ENCODE peak calls at places on chromosomes 7 and 10, in seven cellular contexts. T is AML-193, A is HEK293T, V is mucosa of descending colon, U is C1 segment of cervical spinal cord, H is upper lobe of right lung, N is HT1080. M is an unnamed sample.
A peak's percentile ranks its signal among the peaks of the same experiment; 100 is the strongest.

GRCh38 chr7:47405921-47406765 is 175.8 kb downstream of the TNS3 start:
- DNase-seq in T (no peak), A (no peak), V (peak; percentile 78), U (peak; percentile 3), H (peak; percentile 94), N (no peak), M (no peak)

GRCh38 chr10:119222531-119222930 is 15.2 kb downstream of the GRK5 start:
- DNase-seq in T (no peak), A (no peak), V (no peak), U (no peak), H (no peak), N (no peak), M (no peak)

GRCh38 chr10:92024700-92025099 is 101.1 kb downstream of the BTAF1 start:
- DNase-seq in T (no peak), A (no peak), V (no peak), U (no peak), H (no peak), N (no peak), M (no peak)

GRCh38 chr7:70553364-70553763 is 578.6 kb upstream of the GALNT17 start:
- DNase-seq in T (no peak), A (no peak), V (no peak), U (no peak), H (no peak), N (no peak), M (no peak)

GRCh38 chr10:71081229-71081560 is 131.2 kb upstream of the UNC5B start:
- DNase-seq in T (no peak), A (no peak), V (no peak), U (no peak), H (no peak), N (no peak), M (no peak)

GRCh38 chr7:1344981-1345701 is 112.5 kb downstream of the UNCX start:
- DNase-seq in T (no peak), A (no peak), V (no peak), U (no peak), H (no peak), N (no peak), M (no peak)

GRCh38 chr7:45578022-45578421 is 3.9 kb downstream of the ADCY1 start:
- DNase-seq in T (no peak), A (no peak), V (no peak), U (no peak), H (no peak), N (no peak), M (no peak)

GRCh38 chr7:11788568-11788967 is 43.4 kb downstream of the THSD7A start:
- DNase-seq in T (no peak), A (no peak), V (no peak), U (no peak), H (no peak), N (no peak), M (no peak)

GRCh38 chr10:34648919-34649318 is 166.2 kb downstream of the PARD3 start:
- DNase-seq in T (no peak), A (no peak), V (no peak), U (no peak), H (no peak), N (no peak), M (no peak)

GRCh38 chr7:2560175-2560695 is 1.5 kb downstream of the IQCE start:
- DNase-seq in T (no peak), A (no peak), V (no peak), U (no peak), H (peak; percentile 46), N (no peak), M (no peak)

GRCh38 chr10:15352818-15353217 is 18.3 kb downstream of the FAM171A1 start:
- DNase-seq in T (no peak), A (no peak), V (no peak), U (no peak), H (no peak), N (no peak), M (no peak)

GRCh38 chr10:52879651-52880050 is 107.1 kb upstream of the MBL2 start:
- DNase-seq in T (no peak), A (no peak), V (no peak), U (no peak), H (no peak), N (no peak), M (no peak)

GRCh38 chr7:16675277-16675676 is 29.3 kb downstream of the BZW2 start:
- DNase-seq in T (no peak), A (no peak), V (no peak), U (no peak), H (no peak), N (no peak), M (no peak)

GRCh38 chr7:16070806-16071205 is 350.5 kb downstream of the CRPPA start:
- DNase-seq in T (no peak), A (no peak), V (no peak), U (no peak), H (no peak), N (no peak), M (no peak)

M was measured in activated B cell treated with CpG ODN at 0.5 μM for 24 hours.